ENCODE peak calls at places on chromosome 22, in seven cellular contexts. U is esophagus squamous epithelium, O is stomach, M is small intestine, I is adipocyte, V is A549, H is prostate gland. C is an unnamed sample. For H3K4me1, the result is how much of the 10 kb centered on the place peaks cover.

GRCh38 chr22:42962295-42963230 is 52.4 kb downstream of the PACSIN2 start:
- DNase-seq in V (peak), U (no peak), O (peak), M (peak), I (peak), H (peak), C (peak)

GRCh38 chr22:31876156-31877035 is 67.9 kb upstream of the YWHAH start:
- DNase-seq in U (no peak), H (no peak), O (no peak), V (no peak), I (peak), M (no peak), C (no peak)

GRCh38 chr22:43388420-43388851 is 23.4 kb upstream of the MPPED1 start:
- DNase-seq in I (peak), V (peak), O (peak), U (peak), M (peak), H (peak), C (peak)

GRCh38 chr22:22786301-22787115 is 101.1 kb upstream of the IGLL5 start:
- DNase-seq in O (no peak), U (no peak), H (no peak), M (peak), I (no peak), V (no peak), C (no peak)

GRCh38 chr22:36253523-36254490 is 874 bp downstream of the APOL1 start:
- DNase-seq in V (no peak), M (peak), O (peak), U (no peak), H (peak), I (peak), C (no peak)

GRCh38 chr22:28810839-28811491 is 10.6 kb upstream of the XBP1 start:
- DNase-seq in I (no peak), U (no peak), V (no peak), M (no peak), O (no peak), H (no peak), C (no peak)

GRCh38 chr22:18024276-18024939 is at the start of gene MICAL3:
- DNase-seq in H (peak), I (peak), O (peak), U (no peak), M (peak), V (peak), C (peak)

GRCh38 chr22:33600595-33600994 is 319.7 kb downstream of the LARGE1 start:
- DNase-seq in H (no peak), O (no peak), U (no peak), V (no peak), M (no peak), I (no peak), C (no peak)

GRCh38 chr22:26502688-26503561 is 9.3 kb downstream of the TFIP11 start:
- DNase-seq in I (peak), V (peak), M (peak), U (no peak), H (no peak), O (peak), C (no peak)

GRCh38 chr22:19164425-19164824 is 14.1 kb downstream of the SLC25A1 start:
- DNase-seq in U (no peak), I (no peak), H (no peak), M (no peak), V (no peak), O (no peak), C (no peak)

GRCh38 chr22:17965538-17966402 is 58.6 kb downstream of the MICAL3 start:
- DNase-seq in O (no peak), U (no peak), H (no peak), V (no peak), I (no peak), M (no peak), C (no peak)

GRCh38 chr22:12601870-12602779 is 2925.9 kb upstream of the OR11H1 start:
- DNase-seq in O (peak), U (no peak), V (no peak), H (no peak), M (no peak), I (no peak), C (no peak)

GRCh38 chr22:17198188-17199130 is 20.8 kb downstream of the ADA2 start:
- DNase-seq in M (peak), U (no peak), V (no peak), I (no peak), O (no peak), H (peak), C (peak)

GRCh38 chr22:21646608-21647590 is 4.8 kb downstream of the SDF2L1 start:
- DNase-seq in U (peak), I (peak), V (peak), H (peak), M (peak), O (peak), C (peak)

GRCh38 chr22:50219800-50220602 is 19.2 kb downstream of the SELENOO start:
- DNase-seq in V (no peak), I (no peak), M (no peak), O (no peak), H (no peak), U (no peak), C (no peak)

DNA sequence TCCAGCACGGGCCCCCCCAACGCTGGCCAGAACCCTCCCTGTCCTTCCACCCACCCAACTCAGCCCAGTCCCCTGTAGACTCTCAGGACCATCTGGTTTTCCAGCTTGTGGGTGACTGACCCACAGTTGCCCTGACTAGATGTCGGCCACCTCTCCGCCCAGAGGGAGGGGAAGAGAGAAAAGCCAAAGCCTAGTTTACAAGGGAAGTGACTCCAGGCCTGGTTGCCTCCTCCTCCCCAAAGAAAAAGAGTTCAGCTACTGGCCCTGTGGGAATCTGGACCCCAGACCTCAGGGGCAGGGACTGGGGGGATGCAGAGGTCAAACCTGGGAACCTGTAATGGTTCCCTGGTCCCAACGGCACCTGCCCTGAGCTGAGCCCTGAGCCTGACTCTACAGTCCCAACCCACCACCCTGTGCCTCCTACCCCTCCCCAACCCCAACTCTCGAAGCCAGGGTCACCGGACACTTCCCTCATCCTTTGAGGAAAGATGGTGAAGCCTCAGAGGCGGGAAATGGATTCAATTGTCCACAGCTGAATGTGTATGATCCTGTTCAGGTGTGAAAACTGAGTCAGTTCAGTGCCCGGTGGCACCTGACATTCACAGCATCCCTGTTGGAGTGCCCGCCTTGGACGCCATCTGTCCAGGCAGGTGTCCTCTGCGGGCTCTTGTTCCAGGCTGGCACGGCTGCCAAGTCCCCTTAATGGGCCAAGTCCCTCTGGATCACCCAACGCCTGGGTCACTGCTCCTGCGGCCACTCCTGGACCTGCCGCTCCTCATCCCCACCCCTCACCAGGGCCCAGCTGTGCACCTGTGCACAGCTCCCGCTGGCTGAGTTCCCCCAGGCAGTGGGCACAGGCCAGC is 21.0 kb upstream of the WNT7B start:
- DNase-seq in H (no peak), U (no peak), I (no peak), V (no peak), M (no peak), O (no peak), C (no peak)
- H3K4me1 ChIP-seq in H (under half), U (under half), I (under half), V (under half), M (under half), O (under half), C (under half)

GRCh38 chr22:38309614-38310517 is 7.4 kb downstream of the CSNK1E start:
- DNase-seq in U (no peak), M (no peak), O (no peak), I (no peak), H (no peak), V (no peak), C (no peak)
- H3K4me1 ChIP-seq in U (under half), M (under half), O (half or more), I (half or more), H (under half), V (half or more), C (half or more)

GRCh38 chr22:35116269-35116668 is 50.3 kb downstream of the ISX start:
- DNase-seq in H (no peak), O (no peak), I (no peak), V (no peak), M (peak), U (no peak), C (no peak)
- H3K4me1 ChIP-seq in H (under half), O (under half), I (under half), V (under half), M (under half), U (under half), C (under half)

GRCh38 chr22:30212363-30212995 is 34.1 kb downstream of the LIF start:
- DNase-seq in M (peak), U (no peak), V (peak), O (peak), H (peak), I (peak), C (peak)
- H3K4me1 ChIP-seq in M (under half), U (under half), V (half or more), O (under half), H (under half), I (under half), C (under half)

GRCh38 chr22:40606306-40606705 is 30.2 kb downstream of the MRTFA start:
- DNase-seq in H (no peak), O (no peak), V (no peak), I (no peak), M (peak), U (no peak), C (no peak)
- H3K4me1 ChIP-seq in H (under half), O (under half), V (half or more), I (under half), M (under half), U (under half), C (half or more)

GRCh38 chr22:38867496-38868285 is 4.3 kb downstream of the CBX6 start:
- DNase-seq in H (no peak), U (no peak), M (no peak), O (no peak), I (no peak), V (no peak), C (no peak)
- H3K4me1 ChIP-seq in H (under half), U (under half), M (under half), O (half or more), I (under half), V (under half), C (under half)

DNA sequence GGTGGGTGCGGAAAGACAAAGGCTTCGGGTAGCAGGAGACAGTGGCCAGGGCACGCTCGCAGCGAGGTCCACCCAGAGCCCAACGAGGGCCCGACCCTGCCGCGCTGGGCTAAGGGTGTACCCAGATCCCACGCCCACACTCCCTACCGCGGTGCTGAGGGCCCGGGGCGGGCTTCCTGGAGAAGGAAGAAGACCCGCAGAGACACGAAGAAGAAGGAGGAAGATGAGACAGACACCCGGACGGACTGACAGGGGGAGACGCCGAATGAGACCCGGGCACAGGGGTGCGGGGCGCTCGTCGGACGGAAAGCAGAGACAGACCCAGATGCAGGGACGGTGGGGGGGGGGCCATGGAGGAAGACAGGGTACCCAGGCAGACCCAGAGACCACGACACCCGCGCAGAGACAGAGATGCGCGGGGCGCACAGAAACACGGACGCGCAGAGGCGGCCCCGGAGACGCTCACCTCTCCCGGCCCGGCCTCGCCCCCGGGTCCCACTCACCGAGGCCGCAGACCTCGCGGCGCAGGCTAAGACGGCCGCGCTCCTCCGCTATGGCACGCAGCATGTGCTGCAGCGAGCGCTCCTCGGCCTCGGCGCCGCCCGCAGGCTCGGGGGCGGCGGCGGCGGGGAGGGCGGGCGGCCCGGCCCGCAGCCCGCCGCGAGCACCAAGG is 421 bp downstream of the KIAA0930 start:
- DNase-seq in O (no peak), U (no peak), I (peak), V (no peak), M (no peak), H (no peak), C (no peak)
- H3K4me1 ChIP-seq in O (under half), U (under half), I (under half), V (under half), M (under half), H (under half), C (half or more)

C was measured in body of pancreas.